ENCODE peak calls at places on chromosomes 13 and 19, in six cellular contexts. S is progenitor cell of endocrine pancreas, U is nephron progenitor cell, B is GM10248, F is spleen, T is HepG2. E is an unnamed sample.

GRCh38 chr19:39154626-39155100 is 29.1 kb downstream of the PAK4 start:
- DNase-seq in S (no peak), U (no peak), B (no peak), F (no peak), T (no peak), E (no peak)

GRCh38 chr13:60347174-60347573 is 49.8 kb upstream of the TDRD3 start:
- DNase-seq in S (no peak), U (no peak), B (no peak), F (no peak), T (no peak), E (no peak)

GRCh38 chr19:37920591-37921450 is 13.8 kb downstream of the SIPA1L3 start:
- DNase-seq in S (no peak), U (no peak), B (no peak), F (no peak), T (peak), E (no peak)

GRCh38 chr13:108070925-108071324 is 144.4 kb downstream of the LIG4 start:
- DNase-seq in S (no peak), U (no peak), B (no peak), F (no peak), T (no peak), E (no peak)

GRCh38 chr13:112943309-112944125 is 25.5 kb upstream of the MCF2L start:
- DNase-seq in S (peak), U (peak), B (peak), F (peak), T (no peak), E (no peak)

GRCh38 chr19:10113964-10114650 is 2.6 kb downstream of the P2RY11 start:
- DNase-seq in S (no peak), U (no peak), B (no peak), F (peak), T (no peak), E (no peak)

GRCh38 chr13:32881074-32881791 is 135.0 kb upstream of the KL start:
- DNase-seq in S (no peak), U (no peak), B (no peak), F (no peak), T (no peak), E (no peak)

GRCh38 chr13:86193281-86193680 is 394.1 kb upstream of the SLITRK6 start:
- DNase-seq in S (peak), U (peak), B (no peak), F (no peak), T (no peak), E (no peak)

GRCh38 chr19:35291916-35292315 is at the start of gene MAG:
- DNase-seq in S (no peak), U (no peak), B (no peak), F (no peak), T (no peak), E (no peak)

GRCh38 chr13:51246005-51246404 is 23.8 kb downstream of the FAM124A start:
- DNase-seq in S (no peak), U (no peak), B (no peak), F (no peak), T (no peak), E (no peak)

GRCh38 chr19:7894612-7895309 is 6.5 kb downstream of the LRRC8E start:
- DNase-seq in S (no peak), U (no peak), B (no peak), F (no peak), T (no peak), E (no peak)

GRCh38 chr13:90868321-90868920 is 479.1 kb upstream of the MIR17HG start:
- DNase-seq in S (no peak), U (peak), B (no peak), F (no peak), T (peak), E (no peak)

GRCh38 chr19:13796301-13797057 is 1.2 kb downstream of the ZSWIM4 start:
- DNase-seq in S (no peak), U (peak), B (peak), F (peak), T (peak), E (no peak)

GRCh38 chr19:18980432-18981020 is 39.5 kb upstream of the HOMER3 start:
- DNase-seq in S (no peak), U (no peak), B (no peak), F (no peak), T (no peak), E (no peak)

GRCh38 chr13:46609726-46610125 is 56.8 kb downstream of the LRCH1 start:
- DNase-seq in S (no peak), U (no peak), B (no peak), F (no peak), T (no peak), E (no peak)

GRCh38 chr13:49214917-49215376 is 5.2 kb upstream of the MLNR start:
- DNase-seq in S (no peak), U (no peak), B (peak), F (peak), T (peak), E (no peak)

DNA sequence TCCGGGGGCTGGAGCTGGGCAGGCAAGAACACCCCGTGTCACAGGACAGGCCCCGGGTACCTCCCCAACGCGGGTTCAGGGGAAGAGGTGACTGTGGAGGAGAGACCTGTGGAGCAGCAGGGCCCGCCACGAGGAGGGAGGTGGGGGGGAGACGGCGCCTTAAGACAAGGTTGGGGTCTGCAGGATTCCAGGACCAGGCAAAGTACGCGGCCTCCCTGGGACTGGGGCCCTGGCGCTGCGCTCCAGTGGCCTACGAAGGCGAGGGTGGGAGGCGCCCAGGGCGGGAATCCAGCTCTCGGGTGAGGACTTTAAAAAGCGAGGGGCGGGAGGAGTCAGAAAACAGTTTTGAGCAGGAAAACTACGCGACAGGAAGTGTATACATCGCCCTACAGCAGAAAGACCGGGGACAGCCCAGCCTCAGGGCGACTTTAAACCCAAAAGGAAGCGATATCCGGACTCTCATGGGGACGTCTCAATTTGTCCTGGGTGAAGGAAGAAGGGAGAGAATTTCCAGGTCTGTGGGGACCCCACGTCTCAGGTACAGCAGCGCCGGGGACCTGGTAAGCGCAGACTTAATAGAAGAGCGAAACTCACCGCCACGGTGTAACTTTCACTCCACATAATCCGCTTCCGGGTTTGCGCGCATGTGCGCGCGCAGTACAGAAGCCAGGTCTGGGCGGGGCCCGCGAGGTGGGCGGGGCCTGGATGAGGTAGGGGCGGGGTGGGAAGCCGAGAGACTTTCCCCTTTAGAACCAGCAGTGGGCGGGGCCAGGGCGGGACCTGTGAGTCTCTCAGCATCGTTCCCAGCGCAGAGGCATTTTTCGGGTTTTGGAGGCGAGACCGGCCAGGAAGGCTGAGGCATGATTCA is at the start of gene ZNF83:
- DNase-seq in S (peak), U (peak), B (peak), F (peak), T (peak), E (peak)
- TF ChIP-seq CTCF in S (no peak), U (no peak), B (no peak), F (no peak), T (no peak), E (no peak)

GRCh38 chr19:53196777-53197396 is 3.7 kb upstream of the ZNF665 start:
- DNase-seq in S (peak), U (peak), B (peak), F (peak), T (peak), E (peak)

GRCh38 chr19:53193534-53194222 is 520 bp upstream of the ZNF665 start:
- DNase-seq in S (no peak), U (no peak), B (no peak), F (no peak), T (no peak), E (no peak)

GRCh38 chr19:53190253-53190652 is 2.9 kb downstream of the ZNF665 start:
- DNase-seq in S (no peak), U (no peak), B (no peak), F (no peak), T (no peak), E (no peak)

GRCh38 chr19:53192771-53193533 is at the start of gene ZNF665:
- DNase-seq in S (peak), U (peak), B (peak), F (peak), T (no peak), E (no peak)

GRCh38 chr19:53195265-53195879 is 2.2 kb upstream of the ZNF665 start:
- DNase-seq in S (peak), U (peak), B (peak), F (peak), T (peak), E (no peak)
- TF ChIP-seq CTCF in S (peak), U (peak), B (peak), F (peak), T (peak), E (peak)

GRCh38 chr19:27774827-27775226 is 1438.1 kb downstream of the UQCRFS1 start:
- DNase-seq in S (no peak), U (no peak), B (no peak), F (no peak), T (peak), E (no peak)
- TF ChIP-seq CTCF in S (no peak), U (no peak), B (no peak), F (no peak), T (peak), E (peak)

DNA sequence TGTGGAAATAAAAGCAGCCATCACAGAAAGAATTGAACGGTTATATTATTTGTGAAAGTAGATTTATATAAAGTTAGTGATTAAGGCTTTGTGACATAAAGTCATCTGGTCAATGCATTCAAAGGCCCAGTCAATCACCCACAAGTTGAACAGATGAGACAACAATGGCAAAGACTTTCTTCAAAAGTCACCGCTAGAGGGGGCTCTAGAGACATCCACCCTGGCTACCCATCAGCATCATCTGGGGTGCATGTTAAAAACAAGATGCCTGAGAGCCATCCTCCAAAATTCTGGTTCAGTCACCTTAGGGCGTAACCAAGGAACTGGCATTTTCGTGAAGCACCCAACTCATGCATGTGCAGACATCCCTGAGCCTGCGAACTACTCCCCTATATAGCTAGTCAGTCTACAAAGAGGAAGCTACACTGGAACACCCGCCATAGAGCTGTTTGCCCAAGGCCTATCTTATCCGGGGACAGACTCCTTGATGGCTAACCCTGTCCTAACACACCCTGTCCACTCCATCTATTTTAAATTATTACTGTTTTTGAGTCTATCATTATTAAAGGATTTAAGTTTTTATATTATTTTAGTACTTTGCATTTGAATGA is 970.5 kb downstream of the UQCRFS1 start:
- DNase-seq in S (no peak), U (peak), B (peak), F (no peak), T (no peak), E (no peak)
- TF ChIP-seq CTCF in S (peak), U (peak), B (peak), F (peak), T (peak), E (peak)

DNA sequence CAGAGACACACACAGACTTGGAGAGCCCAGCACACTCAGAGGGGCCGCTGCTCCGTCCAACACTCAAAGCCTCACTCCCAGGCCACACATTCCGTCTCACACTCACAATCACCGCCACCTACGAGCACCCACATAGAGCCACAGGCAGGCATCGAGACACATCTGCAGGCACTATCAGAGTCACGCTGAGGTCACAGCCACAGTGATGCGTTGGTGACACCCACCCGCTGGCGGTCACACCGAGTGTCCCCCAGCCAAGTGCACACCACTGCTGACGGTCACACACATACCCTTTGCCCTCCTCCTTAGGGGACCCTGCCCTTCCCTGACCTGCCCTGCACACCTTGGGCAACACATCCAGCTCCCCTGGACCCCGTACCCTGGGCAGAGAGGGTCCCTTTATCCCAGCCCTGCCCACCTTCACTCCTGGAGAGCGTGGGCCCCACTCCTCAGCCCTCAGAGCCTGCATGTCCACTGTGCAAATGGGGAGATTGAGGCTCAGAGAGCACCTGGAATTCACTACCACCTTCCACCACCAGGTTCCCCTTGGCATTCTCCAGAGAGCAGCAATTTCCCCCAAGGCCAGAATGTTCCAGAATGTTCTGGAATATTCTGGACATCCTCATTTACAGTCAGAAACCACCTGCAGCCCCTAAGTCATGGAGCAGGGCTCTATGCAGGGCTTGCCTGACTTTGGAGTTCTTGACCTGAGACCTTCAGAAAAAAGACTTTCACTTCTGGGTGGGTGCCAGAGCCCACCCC is 5.4 kb downstream of the FUT5 start:
- DNase-seq in S (no peak), U (no peak), B (no peak), F (no peak), T (no peak), E (no peak)
- TF ChIP-seq CTCF in S (peak), U (no peak), B (no peak), F (no peak), T (no peak), E (peak)

E was measured in chondrocyte.